ENCODE peak calls at places on chromosomes 3 and 15, in ten cellular contexts. One of them, this sample, is unnamed.
A peak's percentile ranks its signal among the peaks of the same experiment; 100 is the strongest.

GRCh38 chr3:16961621-16962205 is 77.0 kb downstream of the PLCL2 start:
- DNase-seq in thoracic aorta: no peak
- DNase-seq in right cardiac atrium: no peak
- DNase-seq in CD8-positive, alpha-beta T cell: no peak
- DNase-seq in CD4-positive, CD25-positive, alpha-beta regulatory T cell: no peak
- DNase-seq in fibroblast of lung: no peak
- DNase-seq in suprapubic skin: no peak
- DNase-seq in thyroid gland: no peak
- DNase-seq in heart right ventricle: no peak
- DNase-seq in esophagus squamous epithelium: no peak
- DNase-seq in this sample: no peak

GRCh38 chr3:177481329-177481728 is 284.0 kb upstream of the TBL1XR1 start:
- DNase-seq in CD8-positive, alpha-beta T cell: no peak
- DNase-seq in right cardiac atrium: no peak
- DNase-seq in CD4-positive, CD25-positive, alpha-beta regulatory T cell: no peak
- DNase-seq in esophagus squamous epithelium: no peak
- DNase-seq in thoracic aorta: no peak
- DNase-seq in suprapubic skin: no peak
- DNase-seq in fibroblast of lung: no peak
- DNase-seq in heart right ventricle: no peak
- DNase-seq in thyroid gland: no peak
- DNase-seq in this sample: no peak

GRCh38 chr3:48402281-48402732 is 27.6 kb downstream of the PLXNB1 start:
- DNase-seq in right cardiac atrium: peak; percentile 91
- DNase-seq in CD4-positive, CD25-positive, alpha-beta regulatory T cell: no peak
- DNase-seq in suprapubic skin: peak; percentile 95
- DNase-seq in heart right ventricle: no peak
- DNase-seq in thoracic aorta: peak; percentile 88
- DNase-seq in thyroid gland: peak; percentile 98
- DNase-seq in esophagus squamous epithelium: no peak
- DNase-seq in CD8-positive, alpha-beta T cell: no peak
- DNase-seq in fibroblast of lung: peak; percentile 94
- DNase-seq in this sample: no peak

GRCh38 chr3:59286791-59287531 is 237.1 kb upstream of the CFAP20DC start:
- DNase-seq in heart right ventricle: peak; percentile 9
- DNase-seq in right cardiac atrium: no peak
- DNase-seq in thyroid gland: peak; percentile 60
- DNase-seq in CD4-positive, CD25-positive, alpha-beta regulatory T cell: no peak
- DNase-seq in thoracic aorta: no peak
- DNase-seq in suprapubic skin: no peak
- DNase-seq in esophagus squamous epithelium: no peak
- DNase-seq in CD8-positive, alpha-beta T cell: no peak
- DNase-seq in fibroblast of lung: no peak
- DNase-seq in this sample: no peak

GRCh38 chr3:13108861-13109260 is 35.6 kb upstream of the IQSEC1 start:
- DNase-seq in thoracic aorta: no peak
- DNase-seq in CD8-positive, alpha-beta T cell: no peak
- DNase-seq in esophagus squamous epithelium: no peak
- DNase-seq in thyroid gland: no peak
- DNase-seq in right cardiac atrium: no peak
- DNase-seq in suprapubic skin: peak; percentile 36
- DNase-seq in CD4-positive, CD25-positive, alpha-beta regulatory T cell: no peak
- DNase-seq in heart right ventricle: no peak
- DNase-seq in fibroblast of lung: no peak
- DNase-seq in this sample: no peak

GRCh38 chr15:86236721-86237121 is 157.1 kb downstream of the AGBL1 start:
- DNase-seq in CD4-positive, CD25-positive, alpha-beta regulatory T cell: no peak
- DNase-seq in esophagus squamous epithelium: no peak
- DNase-seq in CD8-positive, alpha-beta T cell: no peak
- DNase-seq in thoracic aorta: no peak
- DNase-seq in fibroblast of lung: no peak
- DNase-seq in heart right ventricle: no peak
- DNase-seq in thyroid gland: no peak
- DNase-seq in right cardiac atrium: no peak
- DNase-seq in suprapubic skin: no peak
- DNase-seq in this sample: peak; percentile 82

GRCh38 chr15:70096215-70096974 is 1.3 kb downstream of the TLE3 start:
- DNase-seq in heart right ventricle: peak; percentile 33
- DNase-seq in CD4-positive, CD25-positive, alpha-beta regulatory T cell: peak; percentile 51
- DNase-seq in thoracic aorta: no peak
- DNase-seq in suprapubic skin: peak; percentile 81
- DNase-seq in fibroblast of lung: peak; percentile 55
- DNase-seq in CD8-positive, alpha-beta T cell: peak; percentile 20
- DNase-seq in thyroid gland: peak; percentile 68
- DNase-seq in esophagus squamous epithelium: no peak
- DNase-seq in right cardiac atrium: peak; percentile 78
- DNase-seq in this sample: peak; percentile 38

GRCh38 chr15:47443839-47444238 is 273.5 kb upstream of the SEMA6D start:
- DNase-seq in right cardiac atrium: no peak
- DNase-seq in CD4-positive, CD25-positive, alpha-beta regulatory T cell: no peak
- DNase-seq in heart right ventricle: no peak
- DNase-seq in esophagus squamous epithelium: no peak
- DNase-seq in fibroblast of lung: no peak
- DNase-seq in thoracic aorta: no peak
- DNase-seq in suprapubic skin: no peak
- DNase-seq in CD8-positive, alpha-beta T cell: no peak
- DNase-seq in thyroid gland: no peak
- DNase-seq in this sample: no peak

GRCh38 chr3:8793242-8793641 is 23.8 kb upstream of the OXTR start:
- DNase-seq in suprapubic skin: no peak
- DNase-seq in fibroblast of lung: no peak
- DNase-seq in heart right ventricle: no peak
- DNase-seq in CD4-positive, CD25-positive, alpha-beta regulatory T cell: no peak
- DNase-seq in esophagus squamous epithelium: no peak
- DNase-seq in right cardiac atrium: no peak
- DNase-seq in thoracic aorta: no peak
- DNase-seq in thyroid gland: no peak
- DNase-seq in CD8-positive, alpha-beta T cell: no peak
- DNase-seq in this sample: no peak

GRCh38 chr15:39247574-39247973 is 333.3 kb upstream of the THBS1 start:
- DNase-seq in right cardiac atrium: no peak
- DNase-seq in CD4-positive, CD25-positive, alpha-beta regulatory T cell: no peak
- DNase-seq in CD8-positive, alpha-beta T cell: no peak
- DNase-seq in thoracic aorta: no peak
- DNase-seq in esophagus squamous epithelium: no peak
- DNase-seq in heart right ventricle: no peak
- DNase-seq in thyroid gland: no peak
- DNase-seq in fibroblast of lung: no peak
- DNase-seq in suprapubic skin: no peak
- DNase-seq in this sample: no peak

GRCh38 chr15:67927501-67928156 is 87.8 kb upstream of the RNU6-1 start:
- DNase-seq in thoracic aorta: peak; percentile 68
- DNase-seq in CD4-positive, CD25-positive, alpha-beta regulatory T cell: no peak
- DNase-seq in esophagus squamous epithelium: no peak
- DNase-seq in right cardiac atrium: peak; percentile 94
- DNase-seq in CD8-positive, alpha-beta T cell: no peak
- DNase-seq in fibroblast of lung: peak; percentile 88
- DNase-seq in suprapubic skin: no peak
- DNase-seq in thyroid gland: peak; percentile 99
- DNase-seq in heart right ventricle: peak; percentile 63
- DNase-seq in this sample: no peak

GRCh38 chr15:39657714-39658113 is 76.8 kb downstream of the THBS1 start:
- DNase-seq in thoracic aorta: no peak
- DNase-seq in esophagus squamous epithelium: no peak
- DNase-seq in heart right ventricle: no peak
- DNase-seq in thyroid gland: no peak
- DNase-seq in fibroblast of lung: peak; percentile 39
- DNase-seq in CD4-positive, CD25-positive, alpha-beta regulatory T cell: no peak
- DNase-seq in suprapubic skin: no peak
- DNase-seq in CD8-positive, alpha-beta T cell: no peak
- DNase-seq in right cardiac atrium: no peak
- DNase-seq in this sample: no peak

GRCh38 chr15:52295421-52295991 is at the start of gene MYO5C:
- DNase-seq in right cardiac atrium: peak; percentile 85
- DNase-seq in fibroblast of lung: no peak
- DNase-seq in thoracic aorta: no peak
- DNase-seq in CD4-positive, CD25-positive, alpha-beta regulatory T cell: no peak
- DNase-seq in CD8-positive, alpha-beta T cell: no peak
- DNase-seq in heart right ventricle: peak; percentile 80
- DNase-seq in suprapubic skin: peak; percentile 83
- DNase-seq in esophagus squamous epithelium: no peak
- DNase-seq in thyroid gland: peak; percentile 96
- DNase-seq in this sample: peak; percentile 85

GRCh38 chr3:24972491-24972890 is 455.6 kb upstream of the RARB start:
- DNase-seq in right cardiac atrium: no peak
- DNase-seq in thyroid gland: no peak
- DNase-seq in thoracic aorta: no peak
- DNase-seq in CD4-positive, CD25-positive, alpha-beta regulatory T cell: no peak
- DNase-seq in esophagus squamous epithelium: no peak
- DNase-seq in CD8-positive, alpha-beta T cell: no peak
- DNase-seq in fibroblast of lung: no peak
- DNase-seq in suprapubic skin: no peak
- DNase-seq in heart right ventricle: no peak
- DNase-seq in this sample: no peak

GRCh38 chr3:138544546-138544945 is 49.5 kb downstream of the CEP70 start:
- DNase-seq in esophagus squamous epithelium: no peak
- DNase-seq in fibroblast of lung: no peak
- DNase-seq in thoracic aorta: no peak
- DNase-seq in suprapubic skin: no peak
- DNase-seq in thyroid gland: no peak
- DNase-seq in right cardiac atrium: no peak
- DNase-seq in CD4-positive, CD25-positive, alpha-beta regulatory T cell: no peak
- DNase-seq in CD8-positive, alpha-beta T cell: no peak
- DNase-seq in heart right ventricle: no peak
- DNase-seq in this sample: no peak
- H3K9me3 ChIP-seq in esophagus squamous epithelium: no peaks in the 10 kb centered on the region
- H3K9me3 ChIP-seq in fibroblast of lung: no peaks in the 10 kb centered on the region
- H3K9me3 ChIP-seq in thoracic aorta: peaks cover 37% of the 10 kb centered on the region
- H3K9me3 ChIP-seq in suprapubic skin: peaks cover 18% of the 10 kb centered on the region
- H3K9me3 ChIP-seq in thyroid gland: no peaks in the 10 kb centered on the region
- H3K9me3 ChIP-seq in right cardiac atrium: peaks cover 6% of the 10 kb centered on the region
- H3K9me3 ChIP-seq in CD4-positive, CD25-positive, alpha-beta regulatory T cell: peaks cover 66% of the 10 kb centered on the region
- H3K9me3 ChIP-seq in CD8-positive, alpha-beta T cell: peaks cover 14% of the 10 kb centered on the region
- H3K9me3 ChIP-seq in heart right ventricle: peaks cover 83% of the 10 kb centered on the region
- H3K9me3 ChIP-seq in this sample: peaks cover 2% of the 10 kb centered on the region

DNA sequence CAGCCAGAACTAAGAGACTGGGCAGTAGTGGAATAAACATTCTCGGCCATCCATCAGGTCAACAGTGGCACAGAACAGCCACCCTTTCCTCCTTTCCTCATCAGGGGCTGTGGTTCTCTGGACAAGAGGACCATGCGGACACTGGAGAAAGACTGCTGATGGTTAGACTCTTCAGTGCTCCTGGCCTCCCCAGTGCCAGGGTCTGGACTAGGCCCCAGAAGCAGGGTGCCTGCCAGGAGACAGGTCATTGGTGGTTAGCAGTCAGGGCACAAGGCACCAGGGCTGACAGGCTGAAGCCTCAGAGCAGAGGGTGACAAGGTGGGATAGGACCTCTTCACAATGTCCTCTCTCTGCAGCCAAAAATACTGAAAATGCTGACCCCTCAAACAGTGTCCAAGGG is 30.1 kb downstream of the POC1A start:
- DNase-seq in right cardiac atrium: no peak
- DNase-seq in esophagus squamous epithelium: no peak
- DNase-seq in CD4-positive, CD25-positive, alpha-beta regulatory T cell: no peak
- DNase-seq in suprapubic skin: no peak
- DNase-seq in thyroid gland: no peak
- DNase-seq in thoracic aorta: no peak
- DNase-seq in CD8-positive, alpha-beta T cell: no peak
- DNase-seq in heart right ventricle: no peak
- DNase-seq in fibroblast of lung: no peak
- DNase-seq in this sample: no peak
- H3K4me1 ChIP-seq in right cardiac atrium: peaks cover 17% of the 10 kb centered on the region
- H3K4me1 ChIP-seq in esophagus squamous epithelium: peaks cover 26% of the 10 kb centered on the region
- H3K4me1 ChIP-seq in CD4-positive, CD25-positive, alpha-beta regulatory T cell: no peaks in the 10 kb centered on the region
- H3K4me1 ChIP-seq in suprapubic skin: peaks cover 52% of the 10 kb centered on the region
- H3K4me1 ChIP-seq in thyroid gland: peaks cover 28% of the 10 kb centered on the region
- H3K4me1 ChIP-seq in thoracic aorta: peaks cover 3% of the 10 kb centered on the region
- H3K4me1 ChIP-seq in CD8-positive, alpha-beta T cell: no peaks in the 10 kb centered on the region
- H3K4me1 ChIP-seq in heart right ventricle: peaks cover 25% of the 10 kb centered on the region
- H3K4me1 ChIP-seq in fibroblast of lung: peaks cover 8% of the 10 kb centered on the region
- H3K4me1 ChIP-seq in this sample: no peaks in the 10 kb centered on the region

GRCh38 chr3:75650191-75650590 is 13.9 kb upstream of the FRG2C start:
- DNase-seq in thyroid gland: no peak
- DNase-seq in right cardiac atrium: no peak
- DNase-seq in heart right ventricle: no peak
- DNase-seq in esophagus squamous epithelium: no peak
- DNase-seq in CD4-positive, CD25-positive, alpha-beta regulatory T cell: no peak
- DNase-seq in thoracic aorta: no peak
- DNase-seq in suprapubic skin: no peak
- DNase-seq in CD8-positive, alpha-beta T cell: no peak
- DNase-seq in fibroblast of lung: no peak
- DNase-seq in this sample: no peak
- H3K4me3 ChIP-seq in thyroid gland: no peak overlapping the region
- H3K4me3 ChIP-seq in right cardiac atrium: no peak overlapping the region
- H3K4me3 ChIP-seq in heart right ventricle: no peak overlapping the region
- H3K4me3 ChIP-seq in esophagus squamous epithelium: no peak overlapping the region
- H3K4me3 ChIP-seq in CD4-positive, CD25-positive, alpha-beta regulatory T cell: no peak overlapping the region
- H3K4me3 ChIP-seq in thoracic aorta: no peak overlapping the region
- H3K4me3 ChIP-seq in suprapubic skin: no peak overlapping the region
- H3K4me3 ChIP-seq in CD8-positive, alpha-beta T cell: no peak overlapping the region
- H3K4me3 ChIP-seq in fibroblast of lung: no peak overlapping the region
- H3K4me3 ChIP-seq in this sample: no peak overlapping the region

GRCh38 chr15:56225520-56225919 is 18.2 kb downstream of the RFX7 start:
- DNase-seq in CD4-positive, CD25-positive, alpha-beta regulatory T cell: no peak
- DNase-seq in CD8-positive, alpha-beta T cell: no peak
- DNase-seq in thyroid gland: no peak
- DNase-seq in fibroblast of lung: no peak
- DNase-seq in heart right ventricle: no peak
- DNase-seq in esophagus squamous epithelium: no peak
- DNase-seq in suprapubic skin: no peak
- DNase-seq in thoracic aorta: no peak
- DNase-seq in right cardiac atrium: no peak
- DNase-seq in this sample: no peak

GRCh38 chr15:56228854-56229253 is 14.8 kb downstream of the RFX7 start:
- DNase-seq in heart right ventricle: no peak
- DNase-seq in CD8-positive, alpha-beta T cell: no peak
- DNase-seq in CD4-positive, CD25-positive, alpha-beta regulatory T cell: no peak
- DNase-seq in esophagus squamous epithelium: no peak
- DNase-seq in thyroid gland: no peak
- DNase-seq in thoracic aorta: no peak
- DNase-seq in suprapubic skin: no peak
- DNase-seq in right cardiac atrium: no peak
- DNase-seq in fibroblast of lung: no peak
- DNase-seq in this sample: no peak

GRCh38 chr15:56227315-56227714 is 16.4 kb downstream of the RFX7 start:
- DNase-seq in esophagus squamous epithelium: no peak
- DNase-seq in fibroblast of lung: no peak
- DNase-seq in thyroid gland: no peak
- DNase-seq in CD4-positive, CD25-positive, alpha-beta regulatory T cell: no peak
- DNase-seq in heart right ventricle: no peak
- DNase-seq in thoracic aorta: no peak
- DNase-seq in CD8-positive, alpha-beta T cell: no peak
- DNase-seq in suprapubic skin: no peak
- DNase-seq in right cardiac atrium: no peak
- DNase-seq in this sample: no peak

GRCh38 chr15:56227780-56228179 is 15.9 kb downstream of the RFX7 start:
- DNase-seq in CD4-positive, CD25-positive, alpha-beta regulatory T cell: no peak
- DNase-seq in thoracic aorta: no peak
- DNase-seq in CD8-positive, alpha-beta T cell: no peak
- DNase-seq in right cardiac atrium: no peak
- DNase-seq in fibroblast of lung: no peak
- DNase-seq in suprapubic skin: no peak
- DNase-seq in esophagus squamous epithelium: no peak
- DNase-seq in heart right ventricle: no peak
- DNase-seq in thyroid gland: no peak
- DNase-seq in this sample: no peak

DNA sequence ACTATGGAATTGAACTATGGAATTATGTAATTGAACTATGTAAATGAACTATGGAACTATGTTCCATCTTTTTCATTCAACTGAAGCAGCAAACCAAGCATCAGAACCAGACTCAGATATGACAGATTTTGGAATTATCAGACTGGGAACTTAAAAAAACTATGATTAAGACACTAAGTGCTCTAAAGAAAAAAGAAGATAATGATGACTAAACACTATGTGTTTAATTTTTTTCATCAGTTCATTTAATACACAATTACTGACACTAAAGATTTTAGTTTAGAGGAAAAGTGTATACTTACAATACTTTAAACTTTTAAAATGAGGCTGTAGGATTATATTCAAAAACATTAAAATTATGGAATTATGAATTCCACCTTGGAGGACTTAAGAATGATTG is 15.3 kb downstream of the RFX7 start:
- DNase-seq in heart right ventricle: no peak
- DNase-seq in CD8-positive, alpha-beta T cell: no peak
- DNase-seq in thyroid gland: no peak
- DNase-seq in CD4-positive, CD25-positive, alpha-beta regulatory T cell: no peak
- DNase-seq in thoracic aorta: no peak
- DNase-seq in right cardiac atrium: no peak
- DNase-seq in esophagus squamous epithelium: no peak
- DNase-seq in suprapubic skin: no peak
- DNase-seq in fibroblast of lung: no peak
- DNase-seq in this sample: no peak
- H3K9me3 ChIP-seq in heart right ventricle: peaks cover 42% of the 10 kb centered on the region
- H3K9me3 ChIP-seq in CD8-positive, alpha-beta T cell: no peaks in the 10 kb centered on the region
- H3K9me3 ChIP-seq in thyroid gland: no peaks in the 10 kb centered on the region
- H3K9me3 ChIP-seq in CD4-positive, CD25-positive, alpha-beta regulatory T cell: peaks cover 72% of the 10 kb centered on the region
- H3K9me3 ChIP-seq in thoracic aorta: peaks cover 16% of the 10 kb centered on the region
- H3K9me3 ChIP-seq in right cardiac atrium: peaks cover 6% of the 10 kb centered on the region
- H3K9me3 ChIP-seq in esophagus squamous epithelium: no peaks in the 10 kb centered on the region
- H3K9me3 ChIP-seq in suprapubic skin: peaks cover 5% of the 10 kb centered on the region
- H3K9me3 ChIP-seq in fibroblast of lung: no peaks in the 10 kb centered on the region
- H3K9me3 ChIP-seq in this sample: peaks cover 16% of the 10 kb centered on the region